ENCODE peak calls at places on chromosomes 6 and 20, in ten cellular contexts. A is HEK293T; F is CD4-positive, alpha-beta T cell; W is stomach; J is central memory CD4-positive, alpha-beta T cell; Y is cardiac muscle cell; P is GM03348; H is upper lobe of left lung; S is stimulated activated CD8-positive, alpha-beta memory T cell treated with anti-CD3 and anti-CD28 coated beads, Interleukin-4, amount 100 ng/mL, for 24 hours; I is NCI-H69. D is an unnamed sample.

GRCh38 chr6:11732036-11732545 is 46.5 kb downstream of the ADTRP start:
- DNase-seq in J (no peak), W (peak), Y (no peak), P (peak), F (no peak), A (no peak), I (no peak), S (peak), H (no peak), D (peak)

GRCh38 chr6:101543796-101544195 is 150.3 kb downstream of the GRIK2 start:
- DNase-seq in I (peak), A (no peak), H (no peak), S (no peak), J (no peak), P (no peak), W (no peak), F (no peak), Y (no peak), D (no peak)

GRCh38 chr6:151004415-151005024 is 139.0 kb downstream of the MTHFD1L start:
- DNase-seq in W (no peak), I (peak), J (no peak), Y (no peak), H (no peak), P (peak), A (no peak), F (no peak), S (no peak), D (peak)

GRCh38 chr20:7967199-7967844 is 27.1 kb upstream of the HAO1 start:
- DNase-seq in S (no peak), F (no peak), H (no peak), A (no peak), I (no peak), W (no peak), J (no peak), Y (no peak), P (peak), D (peak)

GRCh38 chr20:49236301-49236700 is 17.1 kb downstream of the DDX27 start:
- DNase-seq in A (no peak), F (no peak), S (no peak), I (no peak), P (no peak), W (no peak), Y (no peak), H (no peak), J (no peak), D (no peak)

GRCh38 chr6:118263929-118264486 is 284.1 kb upstream of the PLN start:
- DNase-seq in J (no peak), F (no peak), I (peak), P (peak), S (no peak), A (peak), Y (peak), W (no peak), H (no peak), D (peak)

GRCh38 chr6:82374481-82374880 is 10.9 kb downstream of the TPBG start:
- DNase-seq in W (no peak), H (no peak), F (no peak), A (no peak), Y (no peak), S (no peak), P (no peak), J (no peak), I (peak), D (no peak)

GRCh38 chr6:107444277-107444676 is 15.1 kb downstream of the PDSS2 start:
- DNase-seq in F (no peak), H (no peak), J (no peak), Y (no peak), W (no peak), A (no peak), P (no peak), I (no peak), S (no peak), D (peak)

GRCh38 chr6:7727951-7728854 is 2.3 kb downstream of the BMP6 start:
- DNase-seq in H (peak), Y (peak), S (no peak), F (no peak), J (no peak), W (no peak), I (peak), P (peak), A (peak), D (peak)

GRCh38 chr6:28941681-28942448 is 18.1 kb upstream of the TRIM27 start:
- DNase-seq in W (no peak), F (no peak), J (no peak), H (no peak), Y (peak), A (peak), P (peak), I (peak), S (no peak), D (no peak)

GRCh38 chr20:5072756-5073153 is 47.0 kb downstream of the PCNA start:
- DNase-seq in Y (no peak), H (no peak), F (no peak), S (no peak), I (no peak), A (no peak), W (no peak), J (no peak), P (no peak), D (no peak)

GRCh38 chr6:151149788-151150187 is 90.0 kb upstream of the AKAP12 start:
- DNase-seq in J (no peak), A (no peak), W (no peak), F (no peak), Y (no peak), H (no peak), S (no peak), P (no peak), I (no peak), D (no peak)

GRCh38 chr20:51562027-51562333 is 19.5 kb upstream of the NFATC2 start:
- DNase-seq in S (no peak), A (peak), H (no peak), P (no peak), I (no peak), W (no peak), J (no peak), F (no peak), Y (no peak), D (peak)

GRCh38 chr6:160215232-160215631 is 43.4 kb downstream of the SLC22A2 start:
- DNase-seq in J (no peak), H (no peak), F (no peak), I (no peak), S (no peak), W (no peak), A (no peak), Y (no peak), P (no peak), D (no peak)

GRCh38 chr20:10927011-10927583 is 253.3 kb upstream of the JAG1 start:
- DNase-seq in J (no peak), Y (peak), S (no peak), I (no peak), P (no peak), W (no peak), H (no peak), F (no peak), A (no peak), D (no peak)

GRCh38 chr20:62638680-62639406 is 3.5 kb upstream of the SLCO4A1 start:
- DNase-seq in P (no peak), F (no peak), J (no peak), W (no peak), S (no peak), A (no peak), H (peak), I (peak), Y (no peak), D (no peak)

GRCh38 chr6:97726378-97726777 is 443.4 kb upstream of the MMS22L start:
- DNase-seq in A (peak), P (peak), J (no peak), I (peak), W (no peak), H (no peak), Y (peak), S (no peak), F (no peak), D (no peak)

GRCh38 chr20:64244281-64244805 is 11.2 kb upstream of the PCMTD2 start:
- DNase-seq in F (no peak), H (no peak), S (no peak), A (no peak), W (peak), J (no peak), Y (no peak), P (no peak), I (no peak), D (no peak)

GRCh38 chr6:43477235-43478007 is at the start of gene TJAP1:
- DNase-seq in F (peak), H (peak), Y (peak), W (peak), J (peak), A (peak), I (peak), P (peak), S (peak), D (peak)

GRCh38 chr6:52820198-52820597 is 16.6 kb upstream of the GSTA1 start:
- DNase-seq in P (peak), I (no peak), Y (no peak), A (no peak), W (no peak), S (no peak), F (no peak), J (no peak), H (no peak), D (peak)

GRCh38 chr20:61885759-61886715 is 179.6 kb downstream of the TAF4 start:
- DNase-seq in A (no peak), J (no peak), Y (no peak), F (no peak), S (no peak), H (peak), W (no peak), P (no peak), I (no peak), D (no peak)

GRCh38 chr20:41058007-41058673 is 29.5 kb downstream of the TOP1 start:
- DNase-seq in H (no peak), J (no peak), W (no peak), P (peak), I (peak), F (no peak), A (no peak), S (no peak), Y (no peak), D (peak)

GRCh38 chr6:45310118-45310788 is 17.9 kb upstream of the RUNX2 start:
- DNase-seq in A (no peak), F (peak), S (no peak), H (no peak), J (peak), P (no peak), I (no peak), W (no peak), Y (no peak), D (no peak)

GRCh38 chr20:62972270-62973032 is 19.9 kb downstream of the SLC17A9 start:
- DNase-seq in H (peak), A (peak), Y (peak), J (peak), W (peak), I (peak), F (peak), P (peak), S (peak), D (peak)

GRCh38 chr6:122735618-122736017 is 43.9 kb upstream of the FABP7 start:
- DNase-seq in A (peak), F (no peak), P (no peak), J (no peak), I (peak), H (no peak), W (no peak), S (no peak), Y (no peak), D (no peak)